ENCODE peak calls at places on chromosomes 6 and 20, in nine cellular contexts. E, Q, Y, G, W, J, L, Z and M are unnamed samples.

GRCh38 chr6:144480518-144480917 is 195.4 kb downstream of the UTRN start:
- DNase-seq in J (no peak), Q (no peak), L (no peak), Y (peak; percentile 54), E (no peak), Z (no peak), G (no peak), W (no peak), M (no peak)

GRCh38 chr6:139591075-139591474 is 216.6 kb upstream of the CITED2 start:
- DNase-seq in G (no peak), W (no peak), Q (no peak), Z (no peak), L (no peak), Y (no peak), E (no peak), J (no peak), M (no peak)

GRCh38 chr6:151675746-151676459 is 131.6 kb upstream of the ESR1 start:
- DNase-seq in Z (peak; percentile 79), G (no peak), E (peak; percentile 59), J (no peak), W (peak; percentile 64), L (no peak), Y (peak; percentile 51), Q (peak; percentile 61), M (no peak)

GRCh38 chr20:44810391-44811149 is at the start of gene RIMS4:
- DNase-seq in Q (no peak), Z (peak; percentile 58), W (no peak), G (no peak), J (no peak), L (no peak), Y (no peak), E (no peak), M (no peak)

GRCh38 chr20:47139934-47140333 is 216.6 kb downstream of the ZMYND8 start:
- DNase-seq in Q (no peak), J (no peak), W (no peak), G (no peak), E (no peak), Z (peak; percentile 49), Y (no peak), L (no peak), M (no peak)

GRCh38 chr6:145727817-145728388 is 7.4 kb downstream of the EPM2A start:
- DNase-seq in J (no peak), Y (no peak), E (no peak), G (no peak), L (no peak), W (no peak), Q (no peak), Z (no peak), M (no peak)

GRCh38 chr20:6074784-6075183 is 20.9 kb upstream of the LRRN4 start:
- DNase-seq in G (no peak), E (no peak), Q (no peak), Z (no peak), J (no peak), L (no peak), W (no peak), Y (no peak), M (no peak)

GRCh38 chr6:143804835-143805239 is 38.3 kb upstream of the LTV1 start:
- DNase-seq in Y (peak; percentile 22), Z (no peak), G (no peak), Q (no peak), E (no peak), J (no peak), L (no peak), W (no peak), M (no peak)

GRCh38 chr6:109081026-109081425 is 13.6 kb downstream of the SESN1 start:
- DNase-seq in E (no peak), G (no peak), J (no peak), Z (no peak), Y (no peak), W (no peak), L (no peak), Q (no peak), M (no peak)

GRCh38 chr6:2659882-2660281 is 90.8 kb downstream of the MYLK4 start:
- DNase-seq in G (no peak), L (no peak), Y (peak; percentile 21), Q (no peak), W (no peak), J (no peak), Z (no peak), E (no peak), M (no peak)

GRCh38 chr6:8888468-8888867 is 453.1 kb upstream of the SLC35B3 start:
- DNase-seq in L (no peak), E (no peak), J (no peak), Y (no peak), Q (no peak), Z (no peak), G (no peak), W (no peak), M (no peak)
- TF ChIP-seq CTCF in L (no peak), E (no peak), J (no peak), Y (peak; percentile 11), Q (no peak), Z (peak; percentile 36), G (no peak), W (no peak), M (peak; percentile 59)

GRCh38 chr6:15678514-15678913 is 15.7 kb upstream of the DTNBP1 start:
- DNase-seq in J (no peak), G (no peak), W (no peak), Z (no peak), L (no peak), Q (no peak), E (no peak), Y (no peak), M (no peak)

GRCh38 chr6:15681946-15682345 is 19.1 kb upstream of the DTNBP1 start:
- DNase-seq in Z (no peak), E (no peak), W (no peak), Y (no peak), G (no peak), Q (no peak), L (no peak), J (no peak), M (no peak)

GRCh38 chr6:15675537-15676170 is 12.8 kb upstream of the DTNBP1 start:
- DNase-seq in E (no peak), Q (no peak), Y (no peak), G (no peak), L (no peak), W (no peak), Z (no peak), J (no peak), M (no peak)

GRCh38 chr6:15674690-15675386 is 12.0 kb upstream of the DTNBP1 start:
- DNase-seq in J (no peak), Z (no peak), E (no peak), G (no peak), Y (no peak), W (no peak), L (no peak), Q (no peak), M (no peak)

GRCh38 chr6:15677822-15678221 is 15.0 kb upstream of the DTNBP1 start:
- DNase-seq in E (no peak), Z (no peak), W (no peak), G (no peak), Y (no peak), L (no peak), J (no peak), Q (no peak), M (no peak)
- H3K4me3 ChIP-seq in E (no peak overlapping the region), Z (no peak overlapping the region), W (no peak overlapping the region), G (no peak overlapping the region), Y (no peak overlapping the region), L (no peak overlapping the region), J (no peak overlapping the region), Q (no peak overlapping the region), M (no peak overlapping the region)

GRCh38 chr6:43296780-43297494 is 1.1 kb upstream of the SLC22A7 start:
- DNase-seq in J (no peak), Y (no peak), L (no peak), E (no peak), G (no peak), Z (no peak), W (no peak), Q (no peak), M (no peak)

GRCh38 chr6:43292341-43292740 is 5.7 kb upstream of the SLC22A7 start:
- DNase-seq in L (no peak), G (peak; percentile 25), W (no peak), E (no peak), J (no peak), Z (no peak), Y (no peak), Q (no peak), M (no peak)

GRCh38 chr6:43292763-43293318 is 5.2 kb upstream of the SLC22A7 start:
- DNase-seq in Y (no peak), Z (no peak), Q (no peak), L (no peak), W (no peak), G (peak; percentile 21), J (no peak), E (no peak), M (no peak)

GRCh38 chr6:43293698-43294097 is 4.4 kb upstream of the SLC22A7 start:
- DNase-seq in Q (no peak), Z (no peak), J (no peak), E (no peak), G (no peak), L (no peak), W (no peak), Y (no peak), M (no peak)

DNA sequence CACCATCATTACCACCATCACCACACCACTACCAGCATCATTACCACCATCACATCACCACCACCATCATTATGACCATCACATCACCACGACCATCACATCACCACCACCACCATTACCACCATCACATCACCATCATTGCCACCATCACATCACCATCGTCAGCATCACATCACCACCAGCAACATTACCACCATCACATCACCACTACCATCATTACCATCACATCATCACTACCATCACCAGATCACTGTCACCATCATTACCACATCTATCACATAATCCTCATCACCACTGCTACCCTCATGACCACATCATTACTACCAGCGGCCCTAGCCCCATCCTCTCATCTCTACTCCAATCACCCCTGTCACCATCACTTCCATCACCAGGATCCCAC is 3.5 kb upstream of the SLC22A7 start:
- DNase-seq in Q (no peak), Z (no peak), Y (no peak), W (no peak), G (no peak), L (no peak), E (no peak), J (no peak), M (no peak)
- TF ChIP-seq CTCF in Q (no peak), Z (no peak), Y (no peak), W (no peak), G (no peak), L (no peak), E (no peak), J (no peak), M (no peak)

GRCh38 chr6:43088654-43089056 is 12.5 kb downstream of the PTK7 start:
- DNase-seq in Q (no peak), W (no peak), L (no peak), E (no peak), Z (no peak), Y (no peak), G (no peak), J (no peak), M (no peak)

GRCh38 chr6:43091020-43091419 is 14.9 kb downstream of the PTK7 start:
- DNase-seq in Y (no peak), G (no peak), Z (no peak), L (no peak), E (no peak), Q (no peak), W (no peak), J (no peak), M (no peak)

GRCh38 chr6:43089467-43089866 is 13.4 kb downstream of the PTK7 start:
- DNase-seq in W (no peak), E (no peak), Q (no peak), L (no peak), G (no peak), J (no peak), Z (no peak), Y (no peak), M (no peak)

GRCh38 chr6:43090557-43090952 is 14.4 kb downstream of the PTK7 start:
- DNase-seq in J (no peak), Q (no peak), E (no peak), L (no peak), G (no peak), Y (no peak), Z (peak; percentile 62), W (no peak), M (no peak)

GRCh38 chr6:43089874-43090556 is 13.9 kb downstream of the PTK7 start:
- DNase-seq in W (peak; percentile 73), G (no peak), Z (peak; percentile 37), Q (no peak), E (no peak), L (no peak), J (no peak), Y (no peak), M (no peak)
- H3K4me3 ChIP-seq in W (no peak overlapping the region), G (no peak overlapping the region), Z (no peak overlapping the region), Q (no peak overlapping the region), E (no peak overlapping the region), L (no peak overlapping the region), J (no peak overlapping the region), Y (no peak overlapping the region), M (no peak overlapping the region)